ENCODE peak calls at places on chromosomes 3 and 15, in nine cellular contexts. L is stomach, I is K562, K is prostate gland, P is tibial nerve, G is HCT116, M is uterus, B is ovary, Q is A549. F is an unnamed sample.
A peak's percentile ranks its signal among the peaks of the same experiment; 100 is the strongest.

GRCh38 chr3:181075098-181075497 is 85.6 kb upstream of the DNAJC19 start:
- DNase-seq in L (no peak), I (no peak), K (no peak), P (no peak), G (no peak), M (no peak), B (no peak), Q (no peak), F (no peak)

GRCh38 chr3:163707659-163708058 is 1370.6 kb downstream of the SI start:
- DNase-seq in L (no peak), I (no peak), K (no peak), P (no peak), G (no peak), M (no peak), B (no peak), Q (no peak), F (no peak)

GRCh38 chr3:145427355-145427754 is 733.6 kb downstream of the PLOD2 start:
- DNase-seq in L (no peak), I (no peak), K (no peak), P (no peak), G (no peak), M (no peak), B (no peak), Q (no peak), F (no peak)

GRCh38 chr3:126119008-126119675 is 35.2 kb upstream of the SLC41A3 start:
- DNase-seq in L (peak; percentile 15), I (no peak), K (no peak), P (no peak), G (no peak), M (peak; percentile 8), B (no peak), Q (no peak), F (peak; percentile 66)

GRCh38 chr3:151766454-151766853 is 32.7 kb downstream of the AADACL2 start:
- DNase-seq in L (no peak), I (no peak), K (no peak), P (no peak), G (peak; percentile 60), M (no peak), B (no peak), Q (peak; percentile 76), F (no peak)

GRCh38 chr3:100213891-100214573 is 46.8 kb upstream of the TBC1D23 start:
- DNase-seq in L (no peak), I (no peak), K (no peak), P (no peak), G (no peak), M (no peak), B (no peak), Q (no peak), F (peak; percentile 81)

GRCh38 chr3:106629215-106629832 is 747.9 kb upstream of the CCDC54 start:
- DNase-seq in L (no peak), I (no peak), K (no peak), P (no peak), G (no peak), M (no peak), B (no peak), Q (no peak), F (no peak)

GRCh38 chr3:168285506-168285905 is 189.8 kb upstream of the GOLIM4 start:
- DNase-seq in L (no peak), I (no peak), K (no peak), P (no peak), G (no peak), M (no peak), B (no peak), Q (no peak), F (no peak)

GRCh38 chr15:90432253-90432652 is 44.2 kb downstream of the IQGAP1 start:
- DNase-seq in L (no peak), I (no peak), K (no peak), P (no peak), G (no peak), M (no peak), B (no peak), Q (no peak), F (no peak)

GRCh38 chr3:100830931-100831330 is 121.6 kb downstream of the TFG start:
- DNase-seq in L (no peak), I (no peak), K (no peak), P (no peak), G (no peak), M (no peak), B (no peak), Q (no peak), F (no peak)

GRCh38 chr3:23648965-23649328 is 156.8 kb upstream of the UBE2E1 start:
- DNase-seq in L (no peak), I (no peak), K (no peak), P (no peak), G (no peak), M (no peak), B (no peak), Q (no peak), F (peak; percentile 72)

GRCh38 chr15:44726136-44726535 is 10.2 kb upstream of the TRIM69 start:
- DNase-seq in L (no peak), I (no peak), K (no peak), P (no peak), G (no peak), M (no peak), B (no peak), Q (no peak), F (no peak)
- H3K4me1 ChIP-seq in L (peaks cover 36% of the 10 kb centered on the region), I (peaks cover 29% of the 10 kb centered on the region), K (no peaks in the 10 kb centered on the region), P (peaks cover 42% of the 10 kb centered on the region), G (peaks cover 30% of the 10 kb centered on the region), M (no peaks in the 10 kb centered on the region), B (peaks cover 4% of the 10 kb centered on the region), Q (peaks cover 33% of the 10 kb centered on the region), F (peaks cover 25% of the 10 kb centered on the region)

DNA sequence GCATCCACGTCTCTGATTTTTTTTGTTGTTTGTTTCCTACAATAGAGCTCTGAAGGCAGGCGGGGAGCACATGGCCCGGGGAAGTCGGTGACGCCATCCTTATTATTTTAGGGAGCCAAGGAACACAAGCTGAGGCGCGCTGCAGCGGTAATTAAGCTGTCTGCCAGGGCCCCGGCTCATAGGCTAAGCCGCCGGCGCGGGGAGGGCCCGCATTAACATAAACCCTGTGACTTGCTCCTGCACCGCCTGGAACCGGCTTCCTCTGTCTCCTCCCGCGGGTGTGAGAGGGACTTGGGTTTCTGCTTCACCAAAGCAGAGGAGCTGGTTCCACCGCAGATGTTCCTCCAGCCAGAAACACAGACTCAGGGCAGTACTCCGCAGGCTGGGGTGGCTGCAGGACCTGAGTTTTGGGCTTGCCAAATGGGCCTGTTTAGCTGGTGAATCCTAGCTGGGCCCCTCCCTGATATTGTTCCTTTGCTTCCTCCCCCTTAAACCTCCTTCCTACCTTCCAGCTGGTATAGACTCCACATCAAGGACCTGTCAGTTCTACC is 25.3 kb downstream of the ANP32A start:
- DNase-seq in L (peak; percentile 91), I (no peak), K (peak; percentile 98), P (peak; percentile 77), G (no peak), M (peak; percentile 85), B (peak; percentile 69), Q (no peak), F (peak; percentile 94)
- H3K4me3 ChIP-seq in L (peak overlapping the region; percentile 24), I (no peak overlapping the region), K (no peak overlapping the region), P (no peak overlapping the region), G (no peak overlapping the region), M (no peak overlapping the region), B (no peak overlapping the region), Q (no peak overlapping the region), F (peak overlapping the region; percentile 25)

GRCh38 chr3:142568393-142569017 is 10.0 kb downstream of the ATR start:
- DNase-seq in L (no peak), I (peak; percentile 19), K (no peak), P (no peak), G (no peak), M (no peak), B (no peak), Q (no peak), F (no peak)
- TF ChIP-seq POLR2A in L (no peak), I (no peak), K (no peak), P (no peak), G (no peak), M (no peak), B (no peak), Q (no peak), F (no peak)

GRCh38 chr3:98565237-98565643 is 28.2 kb downstream of the CPOX start:
- DNase-seq in L (no peak), I (no peak), K (no peak), P (no peak), G (no peak), M (no peak), B (no peak), Q (no peak), F (no peak)
- H3K4me1 ChIP-seq in L (no peaks in the 10 kb centered on the region), I (no peaks in the 10 kb centered on the region), K (no peaks in the 10 kb centered on the region), P (no peaks in the 10 kb centered on the region), G (peaks cover 58% of the 10 kb centered on the region), M (no peaks in the 10 kb centered on the region), B (no peaks in the 10 kb centered on the region), Q (no peaks in the 10 kb centered on the region), F (no peaks in the 10 kb centered on the region)

DNA sequence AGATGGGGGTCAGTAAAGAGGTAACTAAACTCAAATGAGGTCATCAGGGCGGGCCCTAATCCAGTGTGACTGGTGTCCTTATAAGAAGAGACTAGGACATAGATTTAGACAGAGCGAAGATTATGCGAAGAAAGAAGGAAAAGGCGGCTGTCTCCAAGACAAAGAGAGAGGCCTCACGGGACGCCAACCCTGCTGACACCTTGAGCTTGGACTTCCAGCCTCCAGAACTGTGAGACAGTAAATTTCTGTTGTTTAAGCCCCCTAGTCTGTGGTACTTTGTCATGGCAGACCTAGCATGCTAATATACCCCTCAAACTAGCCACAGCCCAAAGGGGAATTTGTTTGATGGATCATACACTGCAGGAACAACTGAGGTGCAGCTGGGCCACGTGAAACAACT is 183.0 kb downstream of the ABHD5 start:
- DNase-seq in L (no peak), I (no peak), K (no peak), P (no peak), G (no peak), M (no peak), B (no peak), Q (no peak), F (no peak)
- H3K4me3 ChIP-seq in L (no peak overlapping the region), I (no peak overlapping the region), K (no peak overlapping the region), P (no peak overlapping the region), G (no peak overlapping the region), M (no peak overlapping the region), B (no peak overlapping the region), Q (no peak overlapping the region), F (no peak overlapping the region)

GRCh38 chr3:112132975-112133448 is at the start of gene GCSAM:
- DNase-seq in L (no peak), I (no peak), K (peak; percentile 31), P (peak; percentile 16), G (no peak), M (no peak), B (no peak), Q (no peak), F (no peak)
- TF ChIP-seq POLR2A in L (no peak), I (no peak), K (no peak), P (no peak), G (no peak), M (no peak), B (no peak), Q (no peak), F (no peak)

F was measured in esophagus muscularis mucosa.